ENCODE peak calls at places on chromosome 14, in seven cellular contexts. R is upper lobe of left lung; Z is stimulated activated CD4-positive, alpha-beta T cell treated with anti-CD3 and anti-CD28 coated beads, Interleukin-15, amount 100 ng/mL, for 1 hour; H is fibroblast of pulmonary artery; K is astrocyte of the spinal cord; C is fibroblast of mammary gland; B is kidney epithelial cell. Q is an unnamed sample.

GRCh38 chr14:77324289-77324688 is 3.5 kb downstream of the GSTZ1 start:
- DNase-seq in B (no peak), R (no peak), K (no peak), C (no peak), Z (no peak), H (no peak), Q (no peak)

GRCh38 chr14:98382662-98383061 is 889.3 kb downstream of the BCL11B start:
- DNase-seq in R (no peak), H (no peak), B (no peak), K (no peak), C (no peak), Z (no peak), Q (no peak)

GRCh38 chr14:35897616-35898111 is 71.5 kb downstream of the BRMS1L start:
- DNase-seq in H (no peak), K (no peak), B (no peak), R (no peak), C (no peak), Z (no peak), Q (no peak)

GRCh38 chr14:105376521-105377440 is 21.6 kb upstream of the TEX22 start:
- DNase-seq in H (no peak), B (no peak), Z (no peak), K (no peak), C (no peak), R (no peak), Q (no peak)

GRCh38 chr14:104107101-104107581 is 21.6 kb downstream of the ASPG start:
- DNase-seq in R (no peak), C (no peak), K (no peak), Z (no peak), B (no peak), H (no peak), Q (no peak)

GRCh38 chr14:72715215-72715909 is 178.5 kb downstream of the DPF3 start:
- DNase-seq in C (peak), Z (no peak), R (no peak), B (no peak), H (peak), K (no peak), Q (no peak)

GRCh38 chr14:34845869-34846268 is 29.3 kb downstream of the BAZ1A start:
- DNase-seq in R (no peak), Z (no peak), K (no peak), H (no peak), B (no peak), C (no peak), Q (no peak)

GRCh38 chr14:63248211-63248610 is 44.0 kb downstream of the RHOJ start:
- DNase-seq in Z (no peak), R (no peak), B (no peak), K (peak), H (peak), C (no peak), Q (no peak)

GRCh38 chr14:59116984-59117415 is 71.5 kb upstream of the DAAM1 start:
- DNase-seq in H (no peak), C (peak), R (no peak), K (no peak), B (peak), Z (no peak), Q (no peak)

GRCh38 chr14:90490727-90491050 is 93.9 kb downstream of the CALM1 start:
- DNase-seq in B (no peak), Z (no peak), K (no peak), R (no peak), C (no peak), H (no peak), Q (no peak)